ENCODE peak calls at places on chromosomes 1 and 21, in seven cellular contexts. T is A549, P is lower leg skin, E is transverse colon, Q is heart left ventricle, A is prostate gland, I is fibroblast of mammary gland. R is an unnamed sample.

GRCh38 chr1:93506140-93506539 is 58.2 kb downstream of the FNBP1L start:
- DNase-seq in T (no peak), P (no peak), E (no peak), Q (no peak), A (no peak), I (peak), R (no peak)

GRCh38 chr1:66598670-66599069 is 64.7 kb downstream of the SGIP1 start:
- DNase-seq in T (no peak), P (no peak), E (no peak), Q (no peak), A (no peak), I (peak), R (peak)

GRCh38 chr1:41658444-41659158 is 174.1 kb upstream of the EDN2 start:
- DNase-seq in T (no peak), P (peak), E (no peak), Q (no peak), A (no peak), I (no peak), R (no peak)

GRCh38 chr1:27884182-27884954 is 12.0 kb downstream of the THEMIS2 start:
- DNase-seq in T (no peak), P (no peak), E (no peak), Q (no peak), A (no peak), I (no peak), R (no peak)

GRCh38 chr1:45929257-45929687 is 125.9 kb downstream of the MAST2 start:
- DNase-seq in T (peak), P (no peak), E (no peak), Q (no peak), A (no peak), I (peak), R (peak)

GRCh38 chr1:199612976-199613774 is 414.3 kb upstream of the NR5A2 start:
- DNase-seq in T (no peak), P (no peak), E (no peak), Q (no peak), A (no peak), I (peak), R (no peak)

GRCh38 chr1:41535236-41535720 is 50.8 kb upstream of the EDN2 start:
- DNase-seq in T (no peak), P (peak), E (no peak), Q (peak), A (no peak), I (no peak), R (no peak)

GRCh38 chr21:17925900-17926299 is 106.7 kb upstream of the C21orf91 start:
- DNase-seq in T (no peak), P (no peak), E (no peak), Q (no peak), A (no peak), I (peak), R (peak)

GRCh38 chr1:92882817-92883216 is 51.0 kb downstream of the RPL5 start:
- DNase-seq in T (no peak), P (no peak), E (peak), Q (no peak), A (no peak), I (no peak), R (no peak)

GRCh38 chr1:16122916-16123315 is 33.0 kb downstream of the EPHA2 start:
- DNase-seq in T (no peak), P (no peak), E (no peak), Q (no peak), A (no peak), I (peak), R (peak)

GRCh38 chr1:51946300-51946699 is 44.2 kb downstream of the RAB3B start:
- DNase-seq in T (no peak), P (no peak), E (no peak), Q (no peak), A (no peak), I (peak), R (peak)

GRCh38 chr1:87977145-87977544 is 648.5 kb downstream of the LMO4 start:
- DNase-seq in T (no peak), P (no peak), E (no peak), Q (no peak), A (no peak), I (no peak), R (no peak)

GRCh38 chr21:31410763-31411278 is 66.8 kb upstream of the TIAM1 start:
- DNase-seq in T (no peak), P (peak), E (no peak), Q (no peak), A (no peak), I (no peak), R (no peak)

GRCh38 chr1:156626079-156626438 is 6.8 kb downstream of the HAPLN2 start:
- DNase-seq in T (no peak), P (no peak), E (no peak), Q (no peak), A (no peak), I (no peak), R (no peak)

GRCh38 chr1:156075158-156075557 is 7.1 kb downstream of the MEX3A start:
- DNase-seq in T (no peak), P (no peak), E (no peak), Q (no peak), A (no peak), I (no peak), R (no peak)

GRCh38 chr1:33049381-33049780 is 12.7 kb upstream of the AK2 start:
- DNase-seq in T (no peak), P (no peak), E (no peak), Q (no peak), A (no peak), I (no peak), R (no peak)

GRCh38 chr1:244054924-244055263 is 3.8 kb downstream of the ZBTB18 start:
- DNase-seq in T (no peak), P (peak), E (no peak), Q (no peak), A (no peak), I (no peak), R (no peak)

GRCh38 chr21:32508558-32508957 is 76.8 kb downstream of the TCP10L start:
- DNase-seq in T (no peak), P (no peak), E (no peak), Q (no peak), A (no peak), I (no peak), R (no peak)

GRCh38 chr1:11920239-11920903 is 5.9 kb downstream of the KIAA2013 start:
- DNase-seq in T (no peak), P (no peak), E (no peak), Q (peak), A (no peak), I (no peak), R (no peak)

GRCh38 chr1:58895559-58896135 is 111.8 kb upstream of the JUN start:
- DNase-seq in T (no peak), P (no peak), E (no peak), Q (peak), A (no peak), I (no peak), R (no peak)

GRCh38 chr1:204592246-204592948 is 76.2 kb downstream of the MDM4 start:
- DNase-seq in T (no peak), P (no peak), E (no peak), Q (no peak), A (no peak), I (no peak), R (no peak)

GRCh38 chr1:234711400-234711799 is 101.4 kb upstream of the IRF2BP2 start:
- DNase-seq in T (no peak), P (no peak), E (no peak), Q (no peak), A (no peak), I (no peak), R (no peak)

GRCh38 chr1:228830185-228830953 is 95.1 kb downstream of the RHOU start:
- DNase-seq in T (no peak), P (no peak), E (peak), Q (peak), A (peak), I (no peak), R (no peak)

GRCh38 chr1:109532365-109533136 is 7.1 kb upstream of the GPR61 start:
- DNase-seq in T (peak), P (peak), E (peak), Q (peak), A (peak), I (peak), R (peak)
- H3K4me3 ChIP-seq in T (no peak), P (no peak), E (no peak), Q (peak), A (no peak), I (no peak), R (no peak)

DNA sequence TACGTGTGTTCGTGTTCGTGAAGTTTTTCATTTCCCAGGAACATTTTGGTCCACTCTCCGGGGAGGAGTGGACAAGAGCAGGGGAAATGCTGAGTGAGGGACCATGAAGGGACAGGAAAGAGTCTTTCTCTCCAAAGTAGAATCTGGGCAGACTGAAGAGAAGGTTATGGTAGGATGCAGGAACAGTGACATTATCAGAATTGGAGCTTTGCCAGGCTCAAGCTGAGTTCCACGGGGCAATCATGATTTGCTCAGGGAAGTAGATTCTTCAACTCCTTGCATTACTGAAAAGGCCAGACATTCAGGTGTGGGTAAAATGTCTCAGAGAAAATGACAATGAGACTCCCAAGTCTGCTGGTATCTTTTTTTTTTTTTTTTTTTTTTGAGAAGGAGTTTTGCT is 16.6 kb downstream of the ATP1A4 start:
- DNase-seq in T (no peak), P (no peak), E (no peak), Q (no peak), A (no peak), I (no peak), R (no peak)
- TF ChIP-seq CTCF in T (no peak), P (no peak), E (no peak), Q (no peak), A (no peak), I (no peak), R (no peak)

DNA sequence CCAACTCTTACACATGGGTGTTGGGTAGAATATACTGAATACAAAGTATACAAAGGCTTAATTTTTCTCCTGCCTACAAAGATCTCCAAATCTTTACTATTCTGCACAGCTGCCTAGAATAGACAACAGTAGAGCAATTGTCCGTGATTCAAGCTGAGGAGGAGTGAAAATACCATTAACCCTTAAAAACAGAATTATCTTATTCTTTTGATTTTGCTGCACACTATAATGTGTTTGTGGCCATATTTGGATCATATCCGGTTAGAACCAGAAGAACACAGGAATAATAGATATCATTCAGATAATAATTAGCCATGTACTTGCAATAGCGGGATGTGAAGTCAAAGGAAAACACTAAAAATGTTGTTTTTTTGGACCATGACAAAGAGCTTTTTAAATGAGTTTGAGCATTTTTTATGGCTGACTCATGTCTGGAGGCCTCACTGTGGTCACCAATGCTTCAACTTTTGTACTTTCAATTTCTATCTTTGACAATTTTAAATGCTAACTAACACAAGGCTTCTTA is 197.6 kb upstream of the FOXD3 start:
- DNase-seq in T (no peak), P (no peak), E (no peak), Q (no peak), A (no peak), I (peak), R (peak)
- H3K4me3 ChIP-seq in T (no peak), P (no peak), E (no peak), Q (no peak), A (no peak), I (no peak), R (no peak)

GRCh38 chr1:89843279-89844121 is 22.7 kb downstream of the LRRC8D start:
- DNase-seq in T (peak), P (peak), E (peak), Q (peak), A (peak), I (peak), R (peak)
- TF ChIP-seq CTCF in T (peak), P (no peak), E (peak), Q (peak), A (peak), I (peak), R (peak)

GRCh38 chr1:154386643-154387352 is 18.3 kb upstream of the IL6R start:
- DNase-seq in T (no peak), P (peak), E (peak), Q (no peak), A (no peak), I (no peak), R (no peak)
- H3K4me3 ChIP-seq in T (no peak), P (no peak), E (no peak), Q (no peak), A (no peak), I (no peak), R (no peak)

GRCh38 chr1:161738627-161739287 is 10.8 kb upstream of the DUSP12 start:
- DNase-seq in T (peak), P (no peak), E (peak), Q (peak), A (no peak), I (peak), R (peak)
- TF ChIP-seq CTCF in T (peak), P (no peak), E (peak), Q (peak), A (peak), I (peak), R (peak)

DNA sequence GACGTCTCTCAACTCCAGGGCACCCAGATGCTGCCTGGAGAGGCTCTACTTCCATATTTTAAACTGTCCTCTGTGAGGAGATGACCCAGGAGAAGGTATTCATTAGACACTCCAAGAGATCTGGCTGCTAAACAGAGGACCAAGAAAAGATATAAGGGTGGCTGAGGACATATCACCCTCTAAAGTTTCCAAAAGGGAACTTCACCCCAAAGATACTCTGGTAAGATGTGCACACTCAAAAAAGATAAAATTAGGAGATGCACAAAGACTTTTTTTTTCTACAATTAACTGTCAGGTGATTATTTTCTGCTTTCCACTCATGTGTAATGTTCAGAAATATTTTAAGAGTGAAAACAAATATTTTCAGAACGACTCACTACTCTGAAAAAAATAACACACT is 1.4 kb downstream of the ZNF670 start:
- DNase-seq in T (no peak), P (no peak), E (no peak), Q (no peak), A (no peak), I (peak), R (peak)
- H3K4me3 ChIP-seq in T (no peak), P (no peak), E (no peak), Q (peak), A (no peak), I (peak), R (no peak)

R was measured in cardiac fibroblast.